ENCODE peak calls at places on chromosomes 6 and 20, in ten cellular contexts. W is Panc1, H is sigmoid colon, A is IMR-90, R is lower lobe of right lung, T is tibial nerve, V is fibroblast of lung, P is right cardiac atrium, X is heart right ventricle, Q is stomach. S is an unnamed sample.

GRCh38 chr20:11799131-11799800 is 118.4 kb upstream of the BTBD3 start:
- DNase-seq in W (no peak), H (no peak), A (no peak), R (no peak), T (no peak), V (no peak), P (no peak), X (no peak), Q (peak), S (no peak)

GRCh38 chr20:38685853-38686473 is 38.3 kb upstream of the SLC32A1 start:
- DNase-seq in W (no peak), H (no peak), A (peak), R (no peak), T (no peak), V (peak), P (peak), X (peak), Q (peak), S (peak)

GRCh38 chr6:70547313-70547712 is 19.4 kb upstream of the SDHAF4 start:
- DNase-seq in W (no peak), H (no peak), A (peak), R (no peak), T (no peak), V (peak), P (no peak), X (no peak), Q (no peak), S (no peak)

GRCh38 chr6:101011165-101011564 is 130.0 kb upstream of the ASCC3 start:
- DNase-seq in W (no peak), H (no peak), A (no peak), R (no peak), T (no peak), V (no peak), P (no peak), X (no peak), Q (no peak), S (no peak)

GRCh38 chr6:21931641-21932335 is 338.2 kb downstream of the SOX4 start:
- DNase-seq in W (no peak), H (no peak), A (peak), R (no peak), T (no peak), V (peak), P (no peak), X (no peak), Q (no peak), S (no peak)

GRCh38 chr6:5942591-5942990 is 64.1 kb downstream of the NRN1 start:
- DNase-seq in W (no peak), H (no peak), A (no peak), R (no peak), T (no peak), V (peak), P (no peak), X (no peak), Q (no peak), S (no peak)

GRCh38 chr6:43723737-43724295 is 36.2 kb upstream of the MRPS18A start:
- DNase-seq in W (no peak), H (peak), A (peak), R (peak), T (no peak), V (peak), P (peak), X (peak), Q (peak), S (no peak)

GRCh38 chr6:142647436-142648389 is 297.3 kb downstream of the HIVEP2 start:
- DNase-seq in W (no peak), H (no peak), A (no peak), R (no peak), T (no peak), V (no peak), P (no peak), X (no peak), Q (no peak), S (no peak)

GRCh38 chr20:38283236-38283635 is 20.7 kb upstream of the BPI start:
- DNase-seq in W (no peak), H (peak), A (no peak), R (no peak), T (no peak), V (no peak), P (no peak), X (no peak), Q (no peak), S (no peak)

GRCh38 chr6:96789871-96790270 is 47.4 kb downstream of the GPR63 start:
- DNase-seq in W (no peak), H (no peak), A (no peak), R (no peak), T (no peak), V (no peak), P (no peak), X (no peak), Q (no peak), S (no peak)

GRCh38 chr6:157449610-157450009 is 68.6 kb downstream of the ZDHHC14 start:
- DNase-seq in W (no peak), H (no peak), A (peak), R (no peak), T (no peak), V (peak), P (no peak), X (no peak), Q (no peak), S (peak)

GRCh38 chr20:8043687-8044278 is 24.2 kb upstream of the TMX4 start:
- DNase-seq in W (peak), H (no peak), A (peak), R (no peak), T (no peak), V (peak), P (peak), X (peak), Q (no peak), S (no peak)

GRCh38 chr20:16803965-16804792 is 56.0 kb downstream of the OTOR start:
- DNase-seq in W (no peak), H (peak), A (peak), R (peak), T (peak), V (peak), P (peak), X (peak), Q (peak), S (no peak)

GRCh38 chr6:142631517-142632385 is 313.2 kb downstream of the HIVEP2 start:
- DNase-seq in W (no peak), H (no peak), A (no peak), R (no peak), T (no peak), V (peak), P (no peak), X (no peak), Q (no peak), S (no peak)

GRCh38 chr6:111559193-111560097 is 46.2 kb downstream of the TRAF3IP2 start:
- DNase-seq in W (no peak), H (no peak), A (no peak), R (no peak), T (no peak), V (no peak), P (peak), X (no peak), Q (no peak), S (no peak)

GRCh38 chr6:3457710-3458605 is 1.1 kb upstream of the SLC22A23 start:
- DNase-seq in W (no peak), H (peak), A (no peak), R (peak), T (no peak), V (peak), P (peak), X (peak), Q (peak), S (no peak)

GRCh38 chr6:13526718-13527668 is 39.6 kb upstream of the GFOD1 start:
- DNase-seq in W (no peak), H (peak), A (no peak), R (peak), T (no peak), V (peak), P (peak), X (peak), Q (no peak), S (no peak)

DNA sequence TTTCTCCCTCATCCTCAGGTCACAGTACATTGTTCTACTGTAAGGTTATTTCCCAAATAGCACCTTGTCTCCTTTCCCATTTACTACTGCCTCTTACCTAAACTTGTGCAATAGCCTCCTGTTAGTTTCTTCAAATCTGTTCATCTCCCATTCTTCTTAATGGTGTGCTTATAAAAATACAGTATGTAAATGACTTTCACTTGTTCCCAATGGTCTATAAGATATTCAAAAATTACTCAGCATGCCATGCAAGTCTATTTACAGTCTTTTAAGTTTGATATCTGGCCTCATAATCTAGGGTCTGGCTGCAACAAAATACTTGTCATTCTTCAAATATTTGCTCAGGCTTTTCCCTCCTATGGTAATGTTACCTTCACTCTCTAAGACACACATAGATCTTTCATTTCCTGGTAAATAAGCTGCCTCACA is 31.5 kb upstream of the RHAG start:
- DNase-seq in W (no peak), H (no peak), A (no peak), R (no peak), T (no peak), V (no peak), P (no peak), X (no peak), Q (no peak), S (no peak)
- H3K4me3 ChIP-seq in W (no peak), H (no peak), A (no peak), R (no peak), T (no peak), V (no peak), P (no peak), X (no peak), Q (no peak), S (no peak)

GRCh38 chr6:47319867-47320266 is 10.2 kb upstream of the TNFRSF21 start:
- DNase-seq in W (no peak), H (no peak), A (no peak), R (no peak), T (no peak), V (no peak), P (no peak), X (no peak), Q (no peak), S (no peak)

GRCh38 chr6:47321582-47321981 is 11.9 kb upstream of the TNFRSF21 start:
- DNase-seq in W (no peak), H (no peak), A (no peak), R (no peak), T (no peak), V (no peak), P (no peak), X (no peak), Q (no peak), S (no peak)

GRCh38 chr6:47323887-47324286 is 14.2 kb upstream of the TNFRSF21 start:
- DNase-seq in W (no peak), H (no peak), A (no peak), R (no peak), T (no peak), V (no peak), P (no peak), X (no peak), Q (no peak), S (no peak)

GRCh38 chr6:47318236-47318974 is 8.7 kb upstream of the TNFRSF21 start:
- DNase-seq in W (no peak), H (no peak), A (no peak), R (no peak), T (no peak), V (no peak), P (no peak), X (no peak), Q (no peak), S (no peak)

GRCh38 chr6:47319382-47319781 is 9.7 kb upstream of the TNFRSF21 start:
- DNase-seq in W (no peak), H (no peak), A (no peak), R (no peak), T (no peak), V (no peak), P (no peak), X (no peak), Q (no peak), S (no peak)
- H3K27ac ChIP-seq in W (no peak), H (no peak), A (no peak), R (no peak), T (no peak), V (no peak), P (no peak), X (no peak), Q (no peak), S (no peak)

GRCh38 chr20:57397693-57398108 is 6.5 kb downstream of the RBM38 start:
- DNase-seq in W (no peak), H (peak), A (no peak), R (peak), T (no peak), V (no peak), P (peak), X (no peak), Q (peak), S (no peak)

GRCh38 chr20:57399587-57400261 is 8.5 kb downstream of the RBM38 start:
- DNase-seq in W (no peak), H (peak), A (peak), R (peak), T (no peak), V (peak), P (peak), X (peak), Q (peak), S (no peak)

GRCh38 chr20:57397004-57397692 is 6.0 kb downstream of the RBM38 start:
- DNase-seq in W (no peak), H (peak), A (no peak), R (peak), T (no peak), V (peak), P (peak), X (no peak), Q (no peak), S (no peak)

GRCh38 chr20:57398901-57399535 is 7.8 kb downstream of the RBM38 start:
- DNase-seq in W (no peak), H (peak), A (no peak), R (peak), T (no peak), V (no peak), P (peak), X (no peak), Q (no peak), S (no peak)

DNA sequence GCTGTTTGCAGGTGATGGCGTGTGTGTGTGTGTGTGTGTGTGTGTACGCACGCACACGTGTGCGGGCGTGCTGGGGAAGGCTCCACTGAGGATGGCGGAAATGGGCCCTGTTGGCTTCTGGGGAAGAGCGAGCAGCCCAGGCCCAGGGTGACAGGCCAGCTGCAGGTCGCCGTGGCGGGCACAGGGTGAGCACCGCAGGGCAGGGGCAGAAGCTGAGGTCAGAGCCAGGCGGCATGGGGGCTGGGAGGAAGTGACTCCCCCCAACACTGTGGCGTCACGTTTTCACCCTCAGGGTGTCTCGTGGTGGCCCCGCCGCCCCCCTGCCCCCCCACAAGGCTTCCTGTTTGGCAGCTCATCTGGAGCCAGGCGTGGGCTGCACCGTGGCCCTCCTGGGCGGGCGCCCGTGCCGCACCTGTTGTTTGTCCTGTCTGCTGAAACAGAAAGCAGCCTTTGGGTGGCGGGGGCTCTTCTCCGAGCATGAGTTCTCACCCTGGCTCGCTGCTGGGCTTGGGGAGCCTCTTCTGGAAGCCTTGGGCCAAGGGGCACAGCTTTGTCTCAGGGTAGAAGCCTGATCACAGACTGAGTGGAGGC is 7.1 kb downstream of the RBM38 start:
- DNase-seq in W (no peak), H (peak), A (no peak), R (peak), T (no peak), V (no peak), P (peak), X (peak), Q (peak), S (no peak)
- H3K4me3 ChIP-seq in W (no peak), H (peak), A (no peak), R (peak), T (no peak), V (no peak), P (no peak), X (peak), Q (peak), S (no peak)

DNA sequence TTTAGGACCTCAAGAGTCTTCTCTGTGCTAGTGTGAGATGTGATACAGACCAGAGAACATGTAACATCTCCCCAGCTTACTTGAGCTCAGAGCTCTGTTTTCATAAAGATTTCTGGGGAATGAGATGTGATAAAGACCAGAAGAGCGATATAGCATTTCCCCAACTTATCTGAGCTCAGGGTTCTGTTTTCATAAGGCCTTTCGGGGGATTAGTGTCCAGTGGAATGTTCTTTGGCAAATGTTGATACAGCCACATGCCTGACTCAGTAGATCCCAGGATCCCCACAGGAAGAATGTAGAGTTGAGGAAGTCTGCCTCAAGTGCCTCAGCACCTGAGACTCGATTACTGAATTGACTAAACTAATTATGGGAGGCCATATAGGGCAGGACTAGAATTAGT is 18.7 kb upstream of the TOP1 start:
- DNase-seq in W (no peak), H (no peak), A (peak), R (no peak), T (no peak), V (peak), P (no peak), X (no peak), Q (no peak), S (no peak)
- H3K27ac ChIP-seq in W (peak), H (no peak), A (peak), R (no peak), T (no peak), V (no peak), P (no peak), X (no peak), Q (no peak), S (peak)

GRCh38 chr6:41739041-41739440 is 3.6 kb upstream of the TFEB start:
- DNase-seq in W (no peak), H (no peak), A (no peak), R (peak), T (no peak), V (peak), P (no peak), X (no peak), Q (peak), S (no peak)

GRCh38 chr6:41740366-41741162 is 5.2 kb upstream of the TFEB start:
- DNase-seq in W (no peak), H (no peak), A (no peak), R (peak), T (no peak), V (no peak), P (no peak), X (no peak), Q (peak), S (no peak)

GRCh38 chr6:41744236-41744787 is 2.9 kb downstream of the PGC start:
- DNase-seq in W (no peak), H (no peak), A (no peak), R (peak), T (no peak), V (no peak), P (no peak), X (no peak), Q (peak), S (no peak)

GRCh38 chr6:41743406-41744235 is 3.6 kb downstream of the PGC start:
- DNase-seq in W (no peak), H (no peak), A (no peak), R (peak), T (no peak), V (no peak), P (no peak), X (no peak), Q (peak), S (no peak)

GRCh38 chr6:41741625-41742490 is 5.3 kb downstream of the PGC start:
- DNase-seq in W (no peak), H (no peak), A (no peak), R (peak), T (no peak), V (no peak), P (no peak), X (no peak), Q (peak), S (no peak)
- H3K4me3 ChIP-seq in W (no peak), H (no peak), A (no peak), R (no peak), T (no peak), V (no peak), P (no peak), X (no peak), Q (peak), S (no peak)

DNA sequence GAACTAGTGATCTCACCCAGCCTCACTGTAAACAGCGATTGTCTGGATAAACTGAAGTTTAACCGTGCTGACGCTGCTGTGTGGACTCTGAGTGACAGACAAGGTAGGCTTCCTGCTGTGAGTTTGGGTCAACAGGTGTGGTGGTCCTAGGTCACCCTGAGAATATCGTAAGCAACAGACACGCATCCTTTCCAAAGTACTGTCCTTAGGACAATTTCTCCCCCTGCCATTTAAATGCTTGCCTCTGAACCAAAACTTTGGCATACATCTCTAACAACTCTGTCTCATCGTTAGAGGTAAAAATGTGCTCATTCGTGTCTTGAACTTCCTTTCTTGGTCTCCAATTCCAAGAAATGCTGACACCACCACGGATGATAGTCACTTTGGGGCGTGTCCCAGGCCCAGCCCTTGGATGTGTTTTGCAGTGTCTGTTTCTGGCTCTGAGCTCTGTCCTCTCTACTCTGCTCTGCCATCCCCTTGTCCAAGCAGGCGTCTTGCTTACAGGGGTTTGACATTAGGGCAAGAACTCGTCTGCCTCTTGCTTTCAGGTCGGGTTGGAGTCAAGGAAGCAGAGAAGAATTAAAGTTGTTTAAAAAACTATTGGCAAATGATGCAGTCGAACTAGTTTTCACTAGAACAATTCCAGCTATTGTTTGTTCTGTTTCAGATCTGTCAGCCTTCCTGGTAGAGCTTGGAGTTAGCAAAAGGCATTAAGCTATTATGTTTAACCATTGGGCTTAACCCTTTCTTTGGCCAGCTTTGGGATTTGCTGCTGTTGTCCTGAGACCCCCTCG is 95.6 kb downstream of the EYA2 start:
- DNase-seq in W (no peak), H (no peak), A (no peak), R (no peak), T (no peak), V (no peak), P (no peak), X (no peak), Q (no peak), S (no peak)
- H3K27ac ChIP-seq in W (no peak), H (peak), A (no peak), R (no peak), T (peak), V (no peak), P (no peak), X (no peak), Q (peak), S (no peak)

GRCh38 chr20:9839626-9840025 is 750 bp upstream of the PAK5 start:
- DNase-seq in W (no peak), H (no peak), A (no peak), R (no peak), T (no peak), V (no peak), P (no peak), X (no peak), Q (no peak), S (no peak)

GRCh38 chr20:9837634-9838033 is 1.2 kb downstream of the PAK5 start:
- DNase-seq in W (no peak), H (no peak), A (no peak), R (no peak), T (no peak), V (no peak), P (no peak), X (no peak), Q (no peak), S (no peak)

GRCh38 chr20:9838378-9839295 is at the start of gene PAK5:
- DNase-seq in W (no peak), H (no peak), A (peak), R (peak), T (no peak), V (peak), P (peak), X (peak), Q (peak), S (no peak)

GRCh38 chr20:9835302-9835701 is 3.6 kb downstream of the PAK5 start:
- DNase-seq in W (no peak), H (no peak), A (no peak), R (no peak), T (no peak), V (no peak), P (no peak), X (no peak), Q (no peak), S (no peak)

DNA sequence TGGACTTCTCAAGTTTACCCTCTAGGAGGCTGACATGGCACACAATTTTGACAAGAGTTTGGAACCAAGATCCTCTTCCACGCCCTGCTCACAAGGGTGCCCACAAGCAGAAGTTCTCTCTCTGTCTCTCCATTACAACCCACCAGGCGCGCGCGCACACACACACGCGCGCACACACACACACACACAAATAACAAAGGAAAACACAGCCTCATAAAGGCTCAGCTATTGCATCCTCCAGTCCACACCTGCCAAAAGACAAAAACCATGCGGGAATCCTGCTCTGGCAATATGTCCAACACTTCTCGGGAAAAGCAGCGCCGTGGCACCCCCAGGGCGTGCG is 870 bp downstream of the PAK5 start:
- DNase-seq in W (no peak), H (no peak), A (no peak), R (no peak), T (no peak), V (no peak), P (no peak), X (no peak), Q (no peak), S (no peak)
- H3K4me3 ChIP-seq in W (peak), H (peak), A (no peak), R (peak), T (peak), V (no peak), P (no peak), X (no peak), Q (peak), S (no peak)